ENCODE peak calls at places on chromosomes 12 and 14, in eight cellular contexts. One of them, this sample, is unnamed. For H3K9me2, the result is how much of the 10 kb centered on the place peaks cover.

GRCh38 chr14:50864237-50864636 is 7.6 kb upstream of the ABHD12B start:
- DNase-seq in HCT116: no peak
- DNase-seq in MM.1S: no peak
- DNase-seq in hepatocyte: no peak
- DNase-seq in GM23248: no peak
- DNase-seq in OCI-LY7: no peak
- DNase-seq in GM23338: no peak
- DNase-seq in SK-N-SH: no peak
- DNase-seq in this sample: no peak

GRCh38 chr12:113149361-113150150 is at the start of gene CFAP73:
- DNase-seq in HCT116: peak
- DNase-seq in MM.1S: no peak
- DNase-seq in hepatocyte: peak
- DNase-seq in GM23248: peak
- DNase-seq in OCI-LY7: no peak
- DNase-seq in GM23338: peak
- DNase-seq in SK-N-SH: peak
- DNase-seq in this sample: peak

GRCh38 chr14:52327374-52328226 is 13.5 kb downstream of the PTGER2 start:
- DNase-seq in HCT116: no peak
- DNase-seq in MM.1S: no peak
- DNase-seq in hepatocyte: no peak
- DNase-seq in GM23248: peak
- DNase-seq in OCI-LY7: no peak
- DNase-seq in GM23338: no peak
- DNase-seq in SK-N-SH: no peak
- DNase-seq in this sample: peak

GRCh38 chr14:104232070-104232484 is 93.7 kb downstream of the KIF26A start:
- DNase-seq in HCT116: no peak
- DNase-seq in MM.1S: no peak
- DNase-seq in hepatocyte: no peak
- DNase-seq in GM23248: no peak
- DNase-seq in OCI-LY7: no peak
- DNase-seq in GM23338: no peak
- DNase-seq in SK-N-SH: no peak
- DNase-seq in this sample: no peak

GRCh38 chr14:100341301-100342031 is 18.3 kb downstream of the SLC25A47 start:
- DNase-seq in HCT116: no peak
- DNase-seq in MM.1S: no peak
- DNase-seq in hepatocyte: peak
- DNase-seq in GM23248: peak
- DNase-seq in OCI-LY7: peak
- DNase-seq in GM23338: no peak
- DNase-seq in SK-N-SH: peak
- DNase-seq in this sample: peak

GRCh38 chr12:3520168-3520567 is 29.2 kb downstream of the PRMT8 start:
- DNase-seq in HCT116: no peak
- DNase-seq in MM.1S: no peak
- DNase-seq in hepatocyte: no peak
- DNase-seq in GM23248: no peak
- DNase-seq in OCI-LY7: no peak
- DNase-seq in GM23338: no peak
- DNase-seq in SK-N-SH: peak
- DNase-seq in this sample: peak

GRCh38 chr12:112945515-112945914 is 7.2 kb downstream of the OAS3 start:
- DNase-seq in HCT116: no peak
- DNase-seq in MM.1S: no peak
- DNase-seq in hepatocyte: no peak
- DNase-seq in GM23248: no peak
- DNase-seq in OCI-LY7: no peak
- DNase-seq in GM23338: no peak
- DNase-seq in SK-N-SH: no peak
- DNase-seq in this sample: no peak

GRCh38 chr12:8941691-8942478 is 7.6 kb downstream of the M6PR start:
- DNase-seq in HCT116: no peak
- DNase-seq in MM.1S: no peak
- DNase-seq in hepatocyte: no peak
- DNase-seq in GM23248: no peak
- DNase-seq in OCI-LY7: no peak
- DNase-seq in GM23338: peak
- DNase-seq in SK-N-SH: no peak
- DNase-seq in this sample: no peak

GRCh38 chr14:71686677-71687076 is 245.6 kb upstream of the RGS6 start:
- DNase-seq in HCT116: no peak
- DNase-seq in MM.1S: no peak
- DNase-seq in hepatocyte: peak
- DNase-seq in GM23248: peak
- DNase-seq in OCI-LY7: no peak
- DNase-seq in GM23338: no peak
- DNase-seq in SK-N-SH: no peak
- DNase-seq in this sample: no peak

GRCh38 chr12:12557733-12558132 is 4.9 kb downstream of the DUSP16 start:
- DNase-seq in HCT116: no peak
- DNase-seq in MM.1S: no peak
- DNase-seq in hepatocyte: no peak
- DNase-seq in GM23248: no peak
- DNase-seq in OCI-LY7: no peak
- DNase-seq in GM23338: peak
- DNase-seq in SK-N-SH: no peak
- DNase-seq in this sample: no peak

GRCh38 chr14:106228541-106229158 is 702.3 kb downstream of the TMEM121 start:
- DNase-seq in HCT116: no peak
- DNase-seq in MM.1S: no peak
- DNase-seq in hepatocyte: no peak
- DNase-seq in GM23248: no peak
- DNase-seq in OCI-LY7: peak
- DNase-seq in GM23338: no peak
- DNase-seq in SK-N-SH: no peak
- DNase-seq in this sample: no peak

GRCh38 chr12:124720687-124721500 is 142.8 kb downstream of the SCARB1 start:
- DNase-seq in HCT116: no peak
- DNase-seq in MM.1S: no peak
- DNase-seq in hepatocyte: peak
- DNase-seq in GM23248: peak
- DNase-seq in OCI-LY7: no peak
- DNase-seq in GM23338: no peak
- DNase-seq in SK-N-SH: peak
- DNase-seq in this sample: peak

GRCh38 chr12:62640910-62641448 is 174.4 kb downstream of the MON2 start:
- DNase-seq in HCT116: no peak
- DNase-seq in MM.1S: peak
- DNase-seq in hepatocyte: no peak
- DNase-seq in GM23248: peak
- DNase-seq in OCI-LY7: no peak
- DNase-seq in GM23338: no peak
- DNase-seq in SK-N-SH: no peak
- DNase-seq in this sample: peak

GRCh38 chr12:17264603-17265002 is 658.6 kb upstream of the LMO3 start:
- DNase-seq in HCT116: no peak
- DNase-seq in MM.1S: no peak
- DNase-seq in hepatocyte: no peak
- DNase-seq in GM23248: no peak
- DNase-seq in OCI-LY7: no peak
- DNase-seq in GM23338: no peak
- DNase-seq in SK-N-SH: no peak
- DNase-seq in this sample: no peak

GRCh38 chr12:66688836-66689439 is 10.1 kb upstream of the GRIP1 start:
- DNase-seq in HCT116: peak
- DNase-seq in MM.1S: peak
- DNase-seq in hepatocyte: peak
- DNase-seq in GM23248: peak
- DNase-seq in OCI-LY7: peak
- DNase-seq in GM23338: peak
- DNase-seq in SK-N-SH: peak
- DNase-seq in this sample: peak

GRCh38 chr14:77241955-77242354 is 29.1 kb downstream of the NGB start:
- DNase-seq in HCT116: no peak
- DNase-seq in MM.1S: no peak
- DNase-seq in hepatocyte: no peak
- DNase-seq in GM23248: peak
- DNase-seq in OCI-LY7: no peak
- DNase-seq in GM23338: no peak
- DNase-seq in SK-N-SH: no peak
- DNase-seq in this sample: peak

GRCh38 chr12:53674977-53675700 is 744 bp downstream of the ATP5MC2 start:
- DNase-seq in HCT116: no peak
- DNase-seq in MM.1S: no peak
- DNase-seq in hepatocyte: no peak
- DNase-seq in GM23248: peak
- DNase-seq in OCI-LY7: peak
- DNase-seq in GM23338: no peak
- DNase-seq in SK-N-SH: no peak
- DNase-seq in this sample: peak

GRCh38 chr14:79051009-79051710 is 881.0 kb downstream of the NRXN3 start:
- DNase-seq in HCT116: no peak
- DNase-seq in MM.1S: no peak
- DNase-seq in hepatocyte: no peak
- DNase-seq in GM23248: no peak
- DNase-seq in OCI-LY7: no peak
- DNase-seq in GM23338: no peak
- DNase-seq in SK-N-SH: no peak
- DNase-seq in this sample: no peak

GRCh38 chr14:23567186-23568020 is at the start of gene AP1G2:
- DNase-seq in HCT116: peak
- DNase-seq in MM.1S: peak
- DNase-seq in hepatocyte: peak
- DNase-seq in GM23248: peak
- DNase-seq in OCI-LY7: peak
- DNase-seq in GM23338: peak
- DNase-seq in SK-N-SH: peak
- DNase-seq in this sample: peak

DNA sequence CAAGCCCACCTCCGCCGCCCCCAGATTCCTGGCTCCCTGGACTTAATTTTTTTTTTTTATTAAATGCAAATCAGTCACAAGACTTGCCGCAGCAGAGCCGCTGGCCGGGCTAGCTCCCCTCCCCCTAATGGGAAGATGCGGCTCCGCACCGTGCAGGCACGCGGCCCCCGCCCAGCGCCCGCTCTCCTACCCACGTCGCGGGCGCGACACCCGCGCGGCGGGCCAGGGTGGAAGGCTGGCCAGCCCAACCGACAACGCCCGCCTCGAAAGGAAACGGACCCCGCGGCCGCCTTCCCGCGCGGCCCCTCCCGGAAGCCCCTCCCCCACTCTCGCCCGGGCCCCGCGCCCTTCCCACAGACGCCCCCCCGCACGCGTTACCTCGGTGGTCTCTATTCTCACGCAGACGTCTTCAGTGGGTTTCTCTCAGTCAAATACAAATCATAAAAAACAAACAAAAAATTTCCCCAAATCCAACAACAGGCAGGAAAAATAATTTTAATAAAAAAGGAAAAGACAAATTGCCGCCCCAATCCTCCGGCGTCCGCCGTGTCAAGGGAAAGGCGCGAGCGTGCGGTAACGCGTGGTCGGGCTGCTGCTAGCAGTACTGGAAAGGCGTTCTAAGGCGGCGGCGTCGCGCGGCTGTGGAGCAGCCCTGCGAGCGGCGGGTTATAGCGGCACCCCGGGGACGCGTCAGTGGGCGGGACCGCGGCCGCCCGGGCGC is at the start of gene SLC38A2:
- DNase-seq in HCT116: peak
- DNase-seq in MM.1S: peak
- DNase-seq in hepatocyte: peak
- DNase-seq in GM23248: peak
- DNase-seq in OCI-LY7: peak
- DNase-seq in GM23338: peak
- DNase-seq in SK-N-SH: peak
- DNase-seq in this sample: peak
- H3K9me2 ChIP-seq in HCT116: under half
- H3K9me2 ChIP-seq in MM.1S: under half
- H3K9me2 ChIP-seq in hepatocyte: under half
- H3K9me2 ChIP-seq in GM23248: under half
- H3K9me2 ChIP-seq in OCI-LY7: under half
- H3K9me2 ChIP-seq in GM23338: under half
- H3K9me2 ChIP-seq in SK-N-SH: under half
- H3K9me2 ChIP-seq in this sample: under half

DNA sequence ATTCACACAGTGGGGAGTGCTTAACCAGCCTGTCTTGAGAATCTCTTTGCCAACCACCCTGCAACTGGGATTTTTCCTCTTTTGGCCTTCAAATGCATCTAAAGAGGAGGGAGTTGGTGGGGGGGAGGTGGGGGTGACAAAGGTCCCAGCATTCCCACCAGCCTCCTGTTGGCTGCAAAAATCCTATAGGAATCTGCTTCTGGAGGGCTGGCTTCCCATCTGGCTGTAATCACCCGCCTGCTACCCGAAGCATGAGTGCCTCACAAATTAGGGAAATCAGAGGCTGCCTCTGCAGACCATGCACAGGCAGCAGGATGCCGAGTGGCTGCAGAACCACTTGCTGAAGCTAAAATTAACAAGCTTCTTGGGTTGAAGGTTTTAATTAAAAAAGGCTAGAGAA is 74.0 kb upstream of the WSCD2 start:
- DNase-seq in HCT116: no peak
- DNase-seq in MM.1S: no peak
- DNase-seq in hepatocyte: no peak
- DNase-seq in GM23248: no peak
- DNase-seq in OCI-LY7: no peak
- DNase-seq in GM23338: no peak
- DNase-seq in SK-N-SH: peak
- DNase-seq in this sample: no peak
- TF ChIP-seq EZH2phosphoT487 in HCT116: no peak
- TF ChIP-seq EZH2phosphoT487 in MM.1S: no peak
- TF ChIP-seq EZH2phosphoT487 in hepatocyte: no peak
- TF ChIP-seq EZH2phosphoT487 in GM23248: no peak
- TF ChIP-seq EZH2phosphoT487 in OCI-LY7: no peak
- TF ChIP-seq EZH2phosphoT487 in GM23338: no peak
- TF ChIP-seq EZH2phosphoT487 in SK-N-SH: no peak
- TF ChIP-seq EZH2phosphoT487 in this sample: no peak

GRCh38 chr14:56374421-56374820 is 205.2 kb upstream of the TMEM260 start:
- DNase-seq in HCT116: no peak
- DNase-seq in MM.1S: no peak
- DNase-seq in hepatocyte: no peak
- DNase-seq in GM23248: no peak
- DNase-seq in OCI-LY7: no peak
- DNase-seq in GM23338: no peak
- DNase-seq in SK-N-SH: no peak
- DNase-seq in this sample: no peak

GRCh38 chr14:56379956-56380355 is 199.6 kb upstream of the TMEM260 start:
- DNase-seq in HCT116: no peak
- DNase-seq in MM.1S: no peak
- DNase-seq in hepatocyte: no peak
- DNase-seq in GM23248: peak
- DNase-seq in OCI-LY7: no peak
- DNase-seq in GM23338: no peak
- DNase-seq in SK-N-SH: no peak
- DNase-seq in this sample: no peak

GRCh38 chr14:56378474-56378873 is 201.1 kb upstream of the TMEM260 start:
- DNase-seq in HCT116: no peak
- DNase-seq in MM.1S: no peak
- DNase-seq in hepatocyte: no peak
- DNase-seq in GM23248: peak
- DNase-seq in OCI-LY7: no peak
- DNase-seq in GM23338: no peak
- DNase-seq in SK-N-SH: no peak
- DNase-seq in this sample: peak

GRCh38 chr14:56378046-56378445 is 201.6 kb upstream of the TMEM260 start:
- DNase-seq in HCT116: no peak
- DNase-seq in MM.1S: no peak
- DNase-seq in hepatocyte: no peak
- DNase-seq in GM23248: no peak
- DNase-seq in OCI-LY7: no peak
- DNase-seq in GM23338: no peak
- DNase-seq in SK-N-SH: no peak
- DNase-seq in this sample: no peak
- H3K4me2 ChIP-seq in HCT116: no peak
- H3K4me2 ChIP-seq in MM.1S: no peak
- H3K4me2 ChIP-seq in hepatocyte: no peak
- H3K4me2 ChIP-seq in GM23248: peak
- H3K4me2 ChIP-seq in OCI-LY7: no peak
- H3K4me2 ChIP-seq in GM23338: no peak
- H3K4me2 ChIP-seq in SK-N-SH: no peak
- H3K4me2 ChIP-seq in this sample: peak

GRCh38 chr12:108826115-108826806 is 31.1 kb downstream of the SSH1 start:
- DNase-seq in HCT116: no peak
- DNase-seq in MM.1S: peak
- DNase-seq in hepatocyte: peak
- DNase-seq in GM23248: peak
- DNase-seq in OCI-LY7: no peak
- DNase-seq in GM23338: no peak
- DNase-seq in SK-N-SH: peak
- DNase-seq in this sample: no peak
- H3K9me2 ChIP-seq in HCT116: under half
- H3K9me2 ChIP-seq in MM.1S: under half
- H3K9me2 ChIP-seq in hepatocyte: under half
- H3K9me2 ChIP-seq in GM23248: under half
- H3K9me2 ChIP-seq in OCI-LY7: under half
- H3K9me2 ChIP-seq in GM23338: under half
- H3K9me2 ChIP-seq in SK-N-SH: under half
- H3K9me2 ChIP-seq in this sample: under half